ENCODE peak calls at places on chromosomes 7 and 10, in seven cellular contexts. J, I, B, Q, L, H and T are unnamed samples.

GRCh38 chr10:102831322-102832071 is 5.7 kb downstream of the CYP17A1 start:
- DNase-seq in J (peak), I (no peak), B (no peak), Q (no peak), L (no peak), H (no peak), T (no peak)

GRCh38 chr10:132011027-132011426 is 29.3 kb upstream of the BNIP3 start:
- DNase-seq in J (no peak), I (no peak), B (no peak), Q (no peak), L (no peak), H (no peak), T (no peak)

GRCh38 chr10:60098676-60099601 is 192.6 kb upstream of the CCDC6 start:
- DNase-seq in J (peak), I (no peak), B (peak), Q (no peak), L (peak), H (peak), T (no peak)

GRCh38 chr10:126663328-126663727 is 7.2 kb downstream of the C10orf90 start:
- DNase-seq in J (peak), I (peak), B (no peak), Q (peak), L (no peak), H (peak), T (peak)

GRCh38 chr7:106243893-106244292 is 40.9 kb downstream of the NAMPT start:
- DNase-seq in J (peak), I (no peak), B (no peak), Q (no peak), L (no peak), H (no peak), T (no peak)

GRCh38 chr7:158722574-158723237 is 18.1 kb upstream of the NCAPG2 start:
- DNase-seq in J (no peak), I (no peak), B (no peak), Q (no peak), L (no peak), H (no peak), T (no peak)

GRCh38 chr7:96997512-96998032 is 7.8 kb upstream of the DLX6 start:
- DNase-seq in J (no peak), I (no peak), B (no peak), Q (no peak), L (no peak), H (no peak), T (no peak)

GRCh38 chr7:155244675-155245074 is 53.0 kb upstream of the INSIG1 start:
- DNase-seq in J (no peak), I (no peak), B (no peak), Q (no peak), L (no peak), H (no peak), T (no peak)

GRCh38 chr7:10128748-10129147 is 844.9 kb upstream of the PHF14 start:
- DNase-seq in J (no peak), I (no peak), B (peak), Q (no peak), L (peak), H (no peak), T (no peak)

GRCh38 chr10:24706479-24707118 is 17.1 kb downstream of the ARHGAP21 start:
- DNase-seq in J (peak), I (no peak), B (no peak), Q (peak), L (peak), H (no peak), T (peak)

GRCh38 chr10:70578371-70578947 is 24.1 kb downstream of the PRF1 start:
- DNase-seq in J (peak), I (no peak), B (no peak), Q (peak), L (peak), H (peak), T (peak)

GRCh38 chr7:38746438-38746837 is 115.3 kb upstream of the AMPH start:
- DNase-seq in J (no peak), I (no peak), B (no peak), Q (no peak), L (no peak), H (no peak), T (no peak)

GRCh38 chr7:44709011-44709915 is 39.4 kb upstream of the ZMIZ2 start:
- DNase-seq in J (no peak), I (no peak), B (no peak), Q (no peak), L (no peak), H (no peak), T (no peak)

GRCh38 chr10:131546086-131546810 is 234.7 kb upstream of the TCERG1L start:
- DNase-seq in J (no peak), I (no peak), B (no peak), Q (no peak), L (peak), H (no peak), T (no peak)

GRCh38 chr7:99729501-99730261 is 5.3 kb downstream of the CYP3A7 start:
- DNase-seq in J (peak), I (no peak), B (no peak), Q (no peak), L (peak), H (no peak), T (no peak)

GRCh38 chr7:157433628-157434027 is 96.8 kb downstream of the DNAJB6 start:
- DNase-seq in J (no peak), I (no peak), B (no peak), Q (no peak), L (no peak), H (no peak), T (no peak)

GRCh38 chr10:71087622-71088021 is 124.7 kb upstream of the UNC5B start:
- DNase-seq in J (no peak), I (no peak), B (peak), Q (no peak), L (no peak), H (peak), T (no peak)

GRCh38 chr7:141484907-141485306 is 66.3 kb upstream of the AGK start:
- DNase-seq in J (no peak), I (no peak), B (no peak), Q (no peak), L (no peak), H (no peak), T (no peak)

GRCh38 chr10:44689368-44689767 is 221.8 kb upstream of the TMEM72 start:
- DNase-seq in J (peak), I (no peak), B (no peak), Q (no peak), L (no peak), H (no peak), T (no peak)

GRCh38 chr10:113704637-113705343 is 25.1 kb downstream of the CASP7 start:
- DNase-seq in J (peak), I (peak), B (peak), Q (peak), L (peak), H (no peak), T (peak)

GRCh38 chr7:131235489-131236317 is 92.0 kb upstream of the MKLN1 start:
- DNase-seq in J (peak), I (peak), B (no peak), Q (peak), L (peak), H (peak), T (peak)

GRCh38 chr7:129561677-129562424 is 49.7 kb upstream of the NRF1 start:
- DNase-seq in J (no peak), I (no peak), B (no peak), Q (no peak), L (no peak), H (no peak), T (no peak)

GRCh38 chr10:7264313-7264741 is 146.5 kb downstream of the SFMBT2 start:
- DNase-seq in J (no peak), I (no peak), B (no peak), Q (no peak), L (peak), H (no peak), T (peak)

GRCh38 chr7:117118579-117119180 is 165.4 kb downstream of the ST7 start:
- DNase-seq in J (no peak), I (no peak), B (peak), Q (no peak), L (no peak), H (no peak), T (peak)

GRCh38 chr10:22481687-22482539 is 136.6 kb downstream of the SPAG6 start:
- DNase-seq in J (peak), I (no peak), B (no peak), Q (no peak), L (no peak), H (no peak), T (peak)

GRCh38 chr7:30843741-30844482 is 67.7 kb upstream of the AQP1 start:
- DNase-seq in J (no peak), I (no peak), B (no peak), Q (no peak), L (no peak), H (no peak), T (no peak)

GRCh38 chr10:88216976-88217375 is 353.6 kb downstream of the PTEN start:
- DNase-seq in J (no peak), I (no peak), B (no peak), Q (no peak), L (no peak), H (no peak), T (no peak)

GRCh38 chr10:103547391-103547946 is 54.0 kb downstream of the NEURL1 start:
- DNase-seq in J (no peak), I (no peak), B (no peak), Q (no peak), L (no peak), H (no peak), T (no peak)

GRCh38 chr10:77160679-77161078 is 476.9 kb downstream of the KCNMA1 start:
- DNase-seq in J (peak), I (no peak), B (no peak), Q (peak), L (peak), H (no peak), T (peak)

GRCh38 chr7:158782638-158783490 is 46.4 kb downstream of the ESYT2 start:
- DNase-seq in J (peak), I (peak), B (peak), Q (no peak), L (peak), H (no peak), T (peak)

GRCh38 chr7:27709137-27710075 is 30.6 kb upstream of the TAX1BP1 start:
- DNase-seq in J (peak), I (no peak), B (no peak), Q (peak), L (no peak), H (no peak), T (peak)

GRCh38 chr10:76117949-76118348 is 686.5 kb downstream of the LRMDA start:
- DNase-seq in J (peak), I (no peak), B (no peak), Q (peak), L (no peak), H (no peak), T (peak)